ENCODE peak calls at places on chromosomes 3 and 15, in six cellular contexts. V is HS-5; K is MCF 10A; I is cerebellar nuclear complex; Y is tibial nerve; B is stimulated activated CD8-positive, alpha-beta memory T cell treated with anti-CD3 and anti-CD28 coated beads, Interleukin-2, amount 100 ng/mL, for 48 hours. D is an unnamed sample.

GRCh38 chr3:46318207-46318606 is 35.7 kb upstream of the CCR2 start:
- DNase-seq in V (no peak), K (peak), I (no peak), Y (no peak), B (no peak), D (no peak)

GRCh38 chr3:174440350-174440716 is 418.8 kb upstream of the NAALADL2 start:
- DNase-seq in V (no peak), K (peak), I (no peak), Y (no peak), B (no peak), D (no peak)

GRCh38 chr3:64244011-64244942 is 19.0 kb upstream of the PRICKLE2 start:
- DNase-seq in V (no peak), K (peak), I (no peak), Y (no peak), B (no peak), D (no peak)

GRCh38 chr3:177466076-177466475 is 268.8 kb upstream of the TBL1XR1 start:
- DNase-seq in V (no peak), K (no peak), I (no peak), Y (no peak), B (no peak), D (no peak)

GRCh38 chr3:98954806-98955205 is 53.3 kb upstream of the DCBLD2 start:
- DNase-seq in V (no peak), K (no peak), I (no peak), Y (no peak), B (no peak), D (no peak)

GRCh38 chr3:174986685-174987084 is 127.6 kb downstream of the NAALADL2 start:
- DNase-seq in V (no peak), K (no peak), I (no peak), Y (no peak), B (no peak), D (no peak)

GRCh38 chr3:138946554-138947302 is at the start of the genes FOXL2 and FOXL2NB:
- DNase-seq in V (no peak), K (no peak), I (no peak), Y (no peak), B (no peak), D (no peak)

GRCh38 chr15:37452498-37452897 is 352.1 kb upstream of the MEIS2 start:
- DNase-seq in V (no peak), K (no peak), I (no peak), Y (no peak), B (no peak), D (no peak)

GRCh38 chr3:61926913-61927312 is 365.5 kb downstream of the PTPRG start:
- DNase-seq in V (peak), K (peak), I (no peak), Y (no peak), B (no peak), D (no peak)

GRCh38 chr15:63219196-63219719 is 29.9 kb downstream of the RAB8B start:
- DNase-seq in V (no peak), K (no peak), I (no peak), Y (no peak), B (no peak), D (no peak)

GRCh38 chr3:177347611-177348010 is 150.3 kb upstream of the TBL1XR1 start:
- DNase-seq in V (no peak), K (no peak), I (no peak), Y (no peak), B (no peak), D (no peak)

GRCh38 chr3:101518421-101518871 is 5.4 kb upstream of the SENP7 start:
- DNase-seq in V (no peak), K (peak), I (no peak), Y (no peak), B (peak), D (peak)

GRCh38 chr3:182005683-182006082 is 294.0 kb downstream of the SOX2 start:
- DNase-seq in V (no peak), K (no peak), I (no peak), Y (no peak), B (no peak), D (no peak)

GRCh38 chr3:187989458-187990153 is 164.4 kb upstream of the LPP start:
- DNase-seq in V (no peak), K (no peak), I (no peak), Y (no peak), B (no peak), D (no peak)

GRCh38 chr3:72997421-72997961 is 880 bp downstream of the PPP4R2 start:
- DNase-seq in V (peak), K (peak), I (no peak), Y (no peak), B (no peak), D (no peak)

GRCh38 chr3:33355611-33356010 is 78.4 kb downstream of the FBXL2 start:
- DNase-seq in V (peak), K (peak), I (no peak), Y (no peak), B (no peak), D (no peak)

GRCh38 chr3:141373232-141373631 is 4.9 kb downstream of the ZBTB38 start:
- DNase-seq in V (no peak), K (no peak), I (no peak), Y (no peak), B (no peak), D (no peak)

GRCh38 chr3:114608293-114608692 is 314.5 kb downstream of the TIGIT start:
- DNase-seq in V (peak), K (peak), I (no peak), Y (no peak), B (no peak), D (no peak)

GRCh38 chr15:77659350-77660321 is 26.9 kb upstream of the LINGO1 start:
- DNase-seq in V (peak), K (peak), I (no peak), Y (no peak), B (peak), D (peak)

GRCh38 chr3:172601066-172601832 is 78.0 kb upstream of the TNFSF10 start:
- DNase-seq in V (no peak), K (no peak), I (no peak), Y (no peak), B (no peak), D (no peak)

GRCh38 chr3:131231710-131232348 is 149.7 kb upstream of the NUDT16 start:
- DNase-seq in V (no peak), K (peak), I (no peak), Y (no peak), B (no peak), D (no peak)

GRCh38 chr3:170697803-170698350 is 112.0 kb upstream of the SLC7A14 start:
- DNase-seq in V (no peak), K (no peak), I (no peak), Y (no peak), B (no peak), D (no peak)

D was measured in GM12892.